ENCODE peak calls at places on chromosomes 11 and 22, in nine cellular contexts. U is cardiac fibroblast, D is HFF-Myc, E is astrocyte of the spinal cord, W is right atrium auricular region, M is fibroblast of mammary gland, P is BJ, A is brain microvascular endothelial cell, I is esophagus squamous epithelium. T is an unnamed sample.

GRCh38 chr11:27487706-27488105 is 15.1 kb upstream of the LGR4 start:
- DNase-seq in W (no peak), U (no peak), E (no peak), A (no peak), P (no peak), M (no peak), D (no peak), I (no peak), T (no peak)

GRCh38 chr11:75776546-75776945 is 8.0 kb downstream of the DGAT2 start:
- DNase-seq in W (no peak), I (no peak), D (no peak), E (no peak), M (no peak), A (no peak), P (no peak), U (no peak), T (no peak)

GRCh38 chr11:66722745-66723651 is 6.0 kb downstream of the SPTBN2 start:
- DNase-seq in E (no peak), U (no peak), A (no peak), I (no peak), D (no peak), M (no peak), P (no peak), W (no peak), T (no peak)

GRCh38 chr22:33897621-33897910 is 22.7 kb downstream of the LARGE1 start:
- DNase-seq in P (no peak), A (no peak), E (no peak), U (no peak), M (no peak), W (no peak), D (no peak), I (no peak), T (no peak)

GRCh38 chr11:60870276-60870675 is 2.9 kb downstream of the ZP1 start:
- DNase-seq in W (no peak), P (no peak), A (no peak), E (no peak), I (no peak), M (no peak), U (no peak), D (no peak), T (no peak)

GRCh38 chr11:93537022-93537421 is 6.2 kb downstream of the SMCO4 start:
- DNase-seq in I (no peak), E (no peak), P (no peak), M (no peak), A (no peak), U (no peak), D (no peak), W (no peak), T (no peak)

GRCh38 chr11:126420730-126421083 is 65.2 kb downstream of the ST3GAL4 start:
- DNase-seq in E (no peak), D (no peak), A (no peak), U (no peak), M (no peak), I (no peak), W (no peak), P (no peak), T (no peak)

GRCh38 chr11:35567737-35568465 is 42.5 kb upstream of the PAMR1 start:
- DNase-seq in A (no peak), U (no peak), I (no peak), W (no peak), D (no peak), M (no peak), P (no peak), E (peak), T (no peak)

GRCh38 chr11:75462117-75462653 is 29.2 kb upstream of the KLHL35 start:
- DNase-seq in E (no peak), W (no peak), I (no peak), A (no peak), U (no peak), M (no peak), P (no peak), D (no peak), T (no peak)

GRCh38 chr11:105701098-105701497 is 91.2 kb downstream of the GRIA4 start:
- DNase-seq in A (no peak), D (no peak), W (no peak), M (no peak), U (no peak), E (no peak), I (no peak), P (no peak), T (no peak)

GRCh38 chr11:134244593-134244992 is 8.6 kb downstream of the THYN1 start:
- DNase-seq in D (no peak), W (no peak), I (no peak), E (no peak), A (no peak), M (peak), U (peak), P (no peak), T (no peak)

GRCh38 chr11:43381802-43382201 is 23.1 kb downstream of the TTC17 start:
- DNase-seq in M (no peak), U (no peak), W (no peak), A (no peak), D (no peak), E (no peak), P (no peak), I (no peak), T (no peak)

GRCh38 chr22:28582806-28583205 is 96.8 kb downstream of the TTC28 start:
- DNase-seq in M (peak), P (peak), W (no peak), D (peak), I (no peak), A (peak), U (peak), E (peak), T (peak)

GRCh38 chr11:131598305-131598704 is 227.9 kb downstream of the NTM start:
- DNase-seq in E (no peak), W (no peak), A (no peak), P (no peak), M (no peak), U (no peak), I (no peak), D (no peak), T (no peak)

GRCh38 chr22:32119568-32120235 is 39.4 kb downstream of the C22orf42 start:
- DNase-seq in W (no peak), A (no peak), P (no peak), I (no peak), E (no peak), M (no peak), D (no peak), U (no peak), T (no peak)
- TF ChIP-seq CTCF in W (no peak), A (no peak), P (no peak), I (no peak), E (no peak), M (no peak), D (no peak), U (no peak), T (no peak)

GRCh38 chr11:119205080-119205479 is 1.1 kb upstream of the CBL start:
- DNase-seq in A (no peak), W (no peak), P (no peak), U (no peak), D (no peak), E (no peak), M (no peak), I (no peak), T (no peak)
- H3K4me3 ChIP-seq in A (no peak), W (peak), P (no peak), U (no peak), D (peak), E (no peak), M (peak), I (peak), T (no peak)

GRCh38 chr11:113249491-113249763 is 65.0 kb upstream of the TTC12 start:
- DNase-seq in U (no peak), P (no peak), W (no peak), A (no peak), I (no peak), M (peak), E (no peak), D (no peak), T (no peak)
- TF ChIP-seq CTCF in U (peak), P (peak), W (no peak), A (peak), I (no peak), M (peak), E (peak), D (peak), T (no peak)

GRCh38 chr11:62856333-62856910 is 17.0 kb upstream of the WDR74 start:
- DNase-seq in U (no peak), A (no peak), M (peak), D (no peak), W (no peak), I (no peak), E (peak), P (no peak), T (no peak)
- H3K4me3 ChIP-seq in U (peak), A (peak), M (peak), D (peak), W (peak), I (peak), E (peak), P (peak), T (peak)

DNA sequence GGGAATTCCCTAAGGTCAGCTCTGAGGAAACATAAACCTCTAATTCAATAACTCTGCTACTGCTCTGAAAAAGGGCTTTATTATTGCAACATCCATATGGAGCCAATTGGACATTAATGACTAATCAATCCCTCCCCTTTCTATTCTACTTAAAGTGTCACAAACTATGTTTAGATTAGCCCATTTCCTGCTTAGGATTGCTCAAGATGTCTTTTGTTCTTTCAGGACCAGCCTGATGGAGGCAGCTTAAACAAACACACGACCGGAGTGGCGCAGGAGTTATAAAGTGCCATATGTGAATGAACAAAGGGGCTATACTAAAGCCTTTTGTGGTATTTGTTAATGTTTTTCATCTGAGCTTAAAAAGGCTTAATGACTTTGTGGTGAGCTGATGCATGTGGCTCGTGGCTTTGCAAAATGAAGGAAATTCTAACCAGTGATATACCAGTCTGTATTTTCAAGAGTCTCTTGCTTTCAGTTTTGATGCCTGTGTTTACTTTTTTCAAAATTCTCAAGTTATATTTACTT is 354.4 kb downstream of the SOX6 start:
- DNase-seq in M (peak), A (peak), D (peak), E (peak), W (no peak), P (peak), U (peak), I (no peak), T (peak)
- TF ChIP-seq CTCF in M (peak), A (peak), D (no peak), E (no peak), W (no peak), P (no peak), U (no peak), I (no peak), T (no peak)

DNA sequence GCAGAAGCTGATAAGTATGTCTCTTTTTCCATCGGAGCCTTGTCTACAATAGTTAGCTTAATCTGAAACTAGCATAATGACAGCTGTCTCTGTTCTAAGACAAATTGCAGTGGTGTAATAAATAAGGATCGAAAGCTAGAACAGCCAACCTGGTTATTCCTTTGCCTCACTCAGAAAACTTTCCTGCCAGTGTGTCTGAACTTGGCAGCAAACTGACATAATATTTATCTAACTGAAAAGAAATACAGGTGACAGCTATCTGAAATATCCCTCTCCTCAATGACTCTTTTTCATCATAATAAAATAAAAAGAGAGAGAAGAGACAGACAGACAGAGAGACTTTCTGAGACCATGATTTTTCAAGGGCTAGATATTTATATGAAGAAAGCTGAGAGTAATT is 642.5 kb downstream of the LRRC4C start:
- DNase-seq in W (no peak), U (no peak), P (no peak), D (no peak), A (no peak), I (no peak), E (no peak), M (no peak), T (no peak)
- H3K4me3 ChIP-seq in W (no peak), U (no peak), P (no peak), D (no peak), A (no peak), I (no peak), E (no peak), M (no peak), T (no peak)

GRCh38 chr22:18906896-18907295 is 776 bp downstream of the DGCR6 start:
- DNase-seq in P (no peak), M (no peak), U (no peak), W (no peak), I (no peak), A (no peak), E (no peak), D (no peak), T (no peak)
- TF ChIP-seq CTCF in P (no peak), M (no peak), U (no peak), W (no peak), I (no peak), A (no peak), E (no peak), D (no peak), T (no peak)

T was measured in fibroblast of the aortic adventitia.